ENCODE peak calls at places on chromosomes 13 and 19, in five cellular contexts. O, B, X, L and N are unnamed samples.

GRCh38 chr19:33905937-33906577 is 109.4 kb downstream of the KCTD15 start:
- DNase-seq in O (peak; percentile 32), B (no peak), X (no peak), L (peak; percentile 85), N (no peak)

GRCh38 chr13:85586856-85587255 is 212.4 kb downstream of the SLITRK6 start:
- DNase-seq in O (no peak), B (no peak), X (no peak), L (no peak), N (no peak)

GRCh38 chr19:29277107-29277506 is 64.2 kb upstream of the UQCRFS1 start:
- DNase-seq in O (peak; percentile 27), B (no peak), X (peak; percentile 19), L (no peak), N (no peak)

GRCh38 chr19:3722443-3723109 is 14.4 kb downstream of the TJP3 start:
- DNase-seq in O (no peak), B (no peak), X (no peak), L (peak; percentile 59), N (no peak)

GRCh38 chr13:44296856-44297255 is 76.8 kb upstream of the SERP2 start:
- DNase-seq in O (no peak), B (no peak), X (no peak), L (no peak), N (no peak)

GRCh38 chr19:8503506-8503905 is 1.1 kb upstream of the PRAM1 start:
- DNase-seq in O (no peak), B (no peak), X (no peak), L (no peak), N (no peak)

GRCh38 chr13:95644611-95645052 is at the start of gene DZIP1:
- DNase-seq in O (no peak), B (peak; percentile 75), X (no peak), L (peak; percentile 90), N (no peak)

GRCh38 chr19:14149509-14149994 is 13.2 kb upstream of the ASF1B start:
- DNase-seq in O (no peak), B (no peak), X (no peak), L (peak; percentile 77), N (no peak)

GRCh38 chr19:29845576-29846176 is 33.9 kb downstream of the CCNE1 start:
- DNase-seq in O (peak; percentile 29), B (no peak), X (no peak), L (peak; percentile 63), N (no peak)

GRCh38 chr13:60986301-60986700 is 429.3 kb downstream of the PCDH20 start:
- DNase-seq in O (no peak), B (no peak), X (no peak), L (no peak), N (no peak)

GRCh38 chr13:78161266-78161665 is 242.6 kb upstream of the EDNRB start:
- DNase-seq in O (no peak), B (no peak), X (no peak), L (no peak), N (no peak)

GRCh38 chr13:71171740-71172139 is 695.3 kb downstream of the DACH1 start:
- DNase-seq in O (no peak), B (no peak), X (no peak), L (no peak), N (no peak)

GRCh38 chr19:35395762-35396199 is 24.9 kb downstream of the GPR42 start:
- DNase-seq in O (no peak), B (peak; percentile 65), X (no peak), L (peak; percentile 32), N (no peak)

GRCh38 chr19:14058182-14059092 is 3.4 kb downstream of the PALM3 start:
- DNase-seq in O (peak; percentile 6), B (no peak), X (no peak), L (peak; percentile 27), N (no peak)

GRCh38 chr19:47545061-47545948 is 27.6 kb downstream of the ZNF541 start:
- DNase-seq in O (no peak), B (no peak), X (no peak), L (no peak), N (no peak)

GRCh38 chr13:23159205-23159586 is 21.6 kb upstream of the SGCG start:
- DNase-seq in O (no peak), B (peak; percentile 15), X (no peak), L (peak; percentile 54), N (no peak)

GRCh38 chr13:30159446-30159839 is 147.9 kb downstream of the KATNAL1 start:
- DNase-seq in O (no peak), B (no peak), X (no peak), L (no peak), N (no peak)

GRCh38 chr13:28531195-28531955 is 36.4 kb upstream of the FLT1 start:
- DNase-seq in O (no peak), B (no peak), X (no peak), L (peak; percentile 48), N (no peak)

GRCh38 chr13:32682740-32683139 is 96.5 kb downstream of the PDS5B start:
- DNase-seq in O (no peak), B (no peak), X (no peak), L (no peak), N (no peak)

GRCh38 chr19:51546650-51547396 is 15.4 kb upstream of the SIGLEC6 start:
- DNase-seq in O (peak; percentile 79), B (no peak), X (no peak), L (no peak), N (no peak)

DNA sequence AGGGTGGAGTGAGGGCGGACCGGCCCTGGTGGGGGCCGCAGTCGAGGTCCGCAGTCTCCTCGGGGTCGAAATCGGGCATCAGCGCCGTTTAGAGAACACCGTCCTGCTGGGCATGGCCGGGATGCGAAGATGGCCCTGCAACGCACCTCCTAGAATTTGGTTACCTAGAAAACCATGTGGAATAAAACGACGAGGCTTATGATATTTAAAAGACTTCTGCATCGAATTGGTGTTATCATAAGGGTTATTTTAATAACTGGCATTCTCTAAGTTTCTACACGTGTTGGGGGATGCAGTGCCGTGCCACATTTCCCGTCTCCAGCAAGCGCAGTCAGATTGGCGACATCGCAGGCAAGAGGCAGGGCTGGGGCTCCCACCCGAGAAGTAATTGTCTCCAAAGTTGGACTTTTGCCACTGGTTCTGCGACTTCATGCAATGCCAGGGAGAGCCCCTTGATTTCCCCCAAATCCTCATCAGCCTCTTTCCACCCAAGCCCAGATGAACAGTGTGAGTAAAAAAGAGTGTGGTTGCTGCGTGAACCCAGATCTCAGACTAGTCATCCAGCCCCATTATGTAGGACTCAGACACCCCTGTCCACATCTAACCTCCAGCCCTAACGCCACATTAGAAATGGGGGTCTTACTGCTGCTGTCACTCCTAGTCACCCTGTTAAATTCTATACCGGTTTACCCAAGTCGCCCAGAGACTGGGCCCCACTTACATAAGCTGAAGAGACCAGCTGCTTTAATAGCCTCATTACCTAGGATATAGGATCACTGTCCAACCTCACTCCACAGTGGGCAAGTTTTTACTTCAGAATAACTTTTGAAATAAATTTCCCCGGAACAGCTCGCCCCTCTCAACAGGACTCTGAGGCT is 571 bp upstream of the DHRS12 start:
- DNase-seq in O (no peak), B (no peak), X (no peak), L (peak; percentile 47), N (no peak)
- TF ChIP-seq ZBTB33 in O (no peak), B (no peak), X (no peak), L (no peak), N (no peak)

GRCh38 chr13:110539894-110540293 is 21.6 kb downstream of the RAB20 start:
- DNase-seq in O (no peak), B (no peak), X (no peak), L (no peak), N (no peak)
- TF ChIP-seq RAD21 in O (no peak), B (no peak), X (no peak), L (no peak), N (no peak)

GRCh38 chr19:12527034-12527836 is 24.0 kb downstream of the ZNF564 start:
- DNase-seq in O (no peak), B (no peak), X (no peak), L (no peak), N (no peak)
- H3K9me3 ChIP-seq in O (peaks cover 68% of the 10 kb centered on the region), B (peaks cover 97% of the 10 kb centered on the region), X (peaks cover 67% of the 10 kb centered on the region), L (peaks cover 74% of the 10 kb centered on the region), N (peaks cover 63% of the 10 kb centered on the region)

DNA sequence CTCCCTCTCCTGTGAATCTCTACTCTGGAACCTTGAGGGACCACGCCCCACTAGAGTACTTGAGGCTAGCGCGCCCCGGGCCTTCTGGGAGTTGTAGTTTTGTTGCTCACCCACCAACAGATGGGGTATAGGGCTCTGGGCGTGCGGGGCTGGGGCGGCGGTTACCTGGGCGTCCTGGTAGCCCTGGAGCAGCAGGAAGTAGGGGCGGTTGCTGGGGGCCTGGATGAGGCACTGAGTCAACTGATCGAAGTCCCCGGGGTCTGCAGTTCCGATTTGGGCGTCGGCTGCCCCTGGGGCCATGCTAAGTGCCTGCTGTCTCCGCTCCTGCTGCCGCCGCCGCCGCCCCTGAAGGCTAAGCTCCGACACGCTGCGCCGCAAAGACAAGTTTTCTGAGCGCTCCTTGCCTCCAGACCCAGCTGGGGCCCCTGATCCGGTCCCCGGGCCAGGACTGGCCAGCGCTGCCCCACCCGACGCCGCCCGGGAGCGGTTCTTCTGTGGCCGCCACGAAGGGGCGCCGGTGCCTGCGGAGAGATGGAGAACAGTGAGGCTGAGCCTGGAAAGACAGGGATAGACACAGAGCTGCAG is 5.3 kb downstream of the RASIP1 start:
- DNase-seq in O (no peak), B (no peak), X (no peak), L (no peak), N (no peak)
- TF ChIP-seq ZBTB33 in O (peak; percentile 74), B (no peak), X (no peak), L (no peak), N (no peak)

GRCh38 chr13:42574011-42574410 is at the start of gene TNFSF11:
- DNase-seq in O (no peak), B (no peak), X (no peak), L (peak; percentile 29), N (no peak)
- TF ChIP-seq RAD21 in O (no peak), B (no peak), X (no peak), L (no peak), N (no peak)

GRCh38 chr19:15507068-15508034 is 974 bp upstream of the CYP4F22 start:
- DNase-seq in O (no peak), B (no peak), X (no peak), L (no peak), N (no peak)
- H3K9me3 ChIP-seq in O (no peaks in the 10 kb centered on the region), B (no peaks in the 10 kb centered on the region), X (no peaks in the 10 kb centered on the region), L (no peaks in the 10 kb centered on the region), N (no peaks in the 10 kb centered on the region)

DNA sequence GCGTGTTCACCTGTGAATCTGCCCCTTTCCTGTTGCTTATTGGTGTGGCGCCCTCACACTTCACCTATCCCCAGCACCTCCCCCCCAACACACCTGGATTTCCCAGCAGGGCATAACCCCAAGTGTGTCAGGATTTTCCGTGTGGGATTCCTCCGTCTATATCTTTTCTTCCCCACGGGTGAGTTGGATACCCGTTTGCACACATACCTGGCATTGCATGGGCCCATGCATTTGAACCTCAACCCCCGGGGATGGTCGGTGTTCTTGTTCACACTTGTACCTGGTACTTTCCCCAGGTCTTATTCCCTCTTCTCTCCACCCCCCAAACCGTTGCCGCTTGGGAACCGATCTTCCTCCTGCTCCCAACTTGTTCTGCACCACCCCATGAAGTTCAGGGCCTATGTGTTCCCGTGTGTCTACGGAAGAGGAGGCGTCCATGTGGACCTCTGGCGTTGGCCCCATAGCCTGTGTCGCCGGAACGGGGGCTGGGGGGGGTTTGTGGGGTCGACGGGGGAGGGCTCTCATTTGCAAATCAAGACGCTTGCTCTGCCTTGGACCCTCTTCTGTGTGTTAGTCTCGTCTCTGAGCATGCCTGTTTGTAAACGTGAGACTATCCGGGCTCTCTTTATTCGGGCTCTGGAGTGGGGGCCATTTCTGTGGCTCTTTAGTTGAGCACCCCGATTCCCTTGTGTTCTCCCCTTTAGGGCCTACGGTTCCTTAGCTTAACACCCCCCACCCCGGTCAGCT is 1.7 kb downstream of the PRR12 start:
- DNase-seq in O (peak; percentile 35), B (no peak), X (no peak), L (no peak), N (no peak)
- TF ChIP-seq ZBTB33 in O (no peak), B (no peak), X (no peak), L (no peak), N (no peak)